ENCODE peak calls at places on chromosomes 7 and 10, in ten cellular contexts. K is PC-3, F is stomach, T is transverse colon, V is cardiac fibroblast, H is RWPE2, P is SK-N-SH, R is body of pancreas, W is AG04449, G is A549. E is an unnamed sample.

GRCh38 chr7:140899883-140900282 is 24.8 kb downstream of the BRAF start:
- DNase-seq in R (no peak), K (no peak), P (peak), V (no peak), T (no peak), W (no peak), H (no peak), G (no peak), F (no peak), E (no peak)

GRCh38 chr7:106464169-106464568 is 179.4 kb upstream of the NAMPT start:
- DNase-seq in V (no peak), P (no peak), G (no peak), K (no peak), T (no peak), W (no peak), F (no peak), H (no peak), R (no peak), E (no peak)

GRCh38 chr7:155192961-155193640 is 104.6 kb upstream of the INSIG1 start:
- DNase-seq in G (no peak), W (no peak), R (no peak), K (no peak), V (no peak), T (no peak), H (no peak), F (no peak), P (no peak), E (no peak)

GRCh38 chr7:36005876-36006275 is 147.2 kb upstream of the EEPD1 start:
- DNase-seq in G (no peak), F (no peak), K (no peak), T (no peak), H (no peak), R (no peak), P (no peak), V (no peak), W (no peak), E (no peak)

GRCh38 chr10:58981051-58981450 is 195.4 kb upstream of the PHYHIPL start:
- DNase-seq in F (no peak), V (no peak), H (no peak), T (no peak), P (peak), G (no peak), R (no peak), W (no peak), K (no peak), E (no peak)

GRCh38 chr7:158442260-158442659 is 145.4 kb downstream of the PTPRN2 start:
- DNase-seq in P (no peak), V (no peak), R (no peak), W (no peak), H (no peak), G (peak), T (no peak), K (peak), F (no peak), E (no peak)

GRCh38 chr10:126690534-126690933 is 20.0 kb upstream of the C10orf90 start:
- DNase-seq in V (no peak), H (no peak), K (no peak), T (no peak), G (no peak), F (no peak), P (no peak), W (no peak), R (no peak), E (no peak)

GRCh38 chr10:627032-627992 is 62.2 kb downstream of the DIP2C start:
- DNase-seq in T (no peak), K (no peak), H (no peak), F (no peak), G (no peak), R (no peak), W (no peak), P (no peak), V (no peak), E (no peak)

GRCh38 chr7:156943091-156944041 is 6.1 kb upstream of the NOM1 start:
- DNase-seq in V (no peak), K (no peak), R (peak), G (no peak), W (no peak), T (no peak), P (no peak), F (no peak), H (no peak), E (no peak)

GRCh38 chr10:11547111-11547625 is 64.3 kb downstream of the USP6NL start:
- DNase-seq in V (peak), G (no peak), F (no peak), T (no peak), H (no peak), P (no peak), W (no peak), K (peak), R (no peak), E (no peak)

GRCh38 chr10:19294233-19294632 is 245.6 kb downstream of the MALRD1 start:
- DNase-seq in G (no peak), H (no peak), R (no peak), P (no peak), K (peak), V (no peak), W (no peak), F (no peak), T (no peak), E (no peak)

GRCh38 chr7:30912021-30912420 is 368 bp downstream of the AQP1 start:
- DNase-seq in R (no peak), P (no peak), K (no peak), W (no peak), T (no peak), V (no peak), G (no peak), F (no peak), H (no peak), E (no peak)

GRCh38 chr7:111650456-111650999 is 88.2 kb upstream of the IMMP2L start:
- DNase-seq in P (peak), H (no peak), W (no peak), F (no peak), V (peak), G (peak), R (no peak), K (peak), T (no peak), E (no peak)

GRCh38 chr7:25947669-25948516 is 204.1 kb upstream of the NFE2L3 start:
- DNase-seq in V (no peak), G (no peak), K (no peak), T (no peak), P (no peak), R (peak), F (no peak), H (no peak), W (no peak), E (no peak)

GRCh38 chr10:9302142-9302746 is 1247.8 kb downstream of the GATA3 start:
- DNase-seq in V (peak), G (peak), P (no peak), W (peak), T (no peak), R (no peak), F (no peak), K (peak), H (no peak), E (peak)

GRCh38 chr10:9301554-9301953 is 1247.1 kb downstream of the GATA3 start:
- DNase-seq in H (no peak), W (no peak), R (no peak), T (no peak), P (no peak), F (no peak), V (no peak), K (no peak), G (no peak), E (no peak)

GRCh38 chr10:9299966-9300365 is 1245.5 kb downstream of the GATA3 start:
- DNase-seq in F (no peak), W (no peak), T (no peak), V (no peak), H (no peak), R (no peak), G (no peak), P (no peak), K (no peak), E (no peak)

GRCh38 chr10:9301148-9301547 is 1246.7 kb downstream of the GATA3 start:
- DNase-seq in R (no peak), T (no peak), K (peak), G (peak), H (no peak), V (no peak), F (no peak), P (no peak), W (no peak), E (no peak)

GRCh38 chr10:9305018-9305655 is 1250.6 kb downstream of the GATA3 start:
- DNase-seq in V (peak), W (no peak), F (no peak), P (no peak), T (no peak), R (no peak), H (no peak), K (peak), G (peak), E (peak)
- TF ChIP-seq CTCF in V (peak), W (no peak), F (no peak), P (peak), T (no peak), R (peak), H (peak), K (peak), G (peak), E (peak)

DNA sequence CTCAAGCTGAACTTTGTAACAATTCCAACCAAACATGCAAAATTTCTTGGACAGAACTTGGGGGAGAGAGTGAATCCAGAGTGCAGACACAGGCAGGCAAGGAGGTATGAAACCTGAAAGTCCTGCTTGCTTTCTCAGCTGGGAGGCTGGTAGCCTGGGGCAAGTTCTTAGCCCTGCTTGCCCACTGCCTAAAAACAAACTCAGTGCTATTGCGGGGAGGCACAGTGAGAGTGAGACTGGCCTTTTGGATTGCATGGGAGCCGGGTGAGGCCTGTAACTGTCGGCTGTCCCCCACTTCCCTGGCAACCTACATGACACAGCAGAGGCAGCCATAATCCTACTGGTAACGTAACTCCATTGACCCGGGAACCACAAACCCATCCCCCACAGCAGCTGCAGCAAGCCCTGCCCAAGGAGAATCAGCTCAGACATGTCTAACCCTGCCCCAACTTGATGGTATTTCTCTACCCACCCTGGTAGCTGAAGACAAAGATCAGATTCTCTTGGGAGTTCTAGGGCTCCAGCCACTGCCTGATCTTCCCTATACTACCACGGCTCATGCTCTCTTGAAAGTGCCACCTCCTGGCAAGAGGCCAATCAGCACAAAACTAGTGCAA is 663.6 kb downstream of the GRM8 start:
- DNase-seq in G (no peak), W (no peak), T (no peak), R (no peak), K (no peak), P (no peak), V (no peak), H (peak), F (no peak), E (no peak)
- H3K4me3 ChIP-seq in G (no peak), W (no peak), T (no peak), R (no peak), K (no peak), P (no peak), V (no peak), H (no peak), F (no peak), E (no peak)

GRCh38 chr10:98790817-98791216 is 344.1 kb upstream of the HPS1 start:
- DNase-seq in W (no peak), G (no peak), V (peak), F (no peak), R (no peak), T (no peak), K (peak), H (no peak), P (peak), E (no peak)
- TF ChIP-seq CTCF in W (no peak), G (peak), V (no peak), F (no peak), R (no peak), T (peak), K (peak), H (peak), P (peak), E (peak)

DNA sequence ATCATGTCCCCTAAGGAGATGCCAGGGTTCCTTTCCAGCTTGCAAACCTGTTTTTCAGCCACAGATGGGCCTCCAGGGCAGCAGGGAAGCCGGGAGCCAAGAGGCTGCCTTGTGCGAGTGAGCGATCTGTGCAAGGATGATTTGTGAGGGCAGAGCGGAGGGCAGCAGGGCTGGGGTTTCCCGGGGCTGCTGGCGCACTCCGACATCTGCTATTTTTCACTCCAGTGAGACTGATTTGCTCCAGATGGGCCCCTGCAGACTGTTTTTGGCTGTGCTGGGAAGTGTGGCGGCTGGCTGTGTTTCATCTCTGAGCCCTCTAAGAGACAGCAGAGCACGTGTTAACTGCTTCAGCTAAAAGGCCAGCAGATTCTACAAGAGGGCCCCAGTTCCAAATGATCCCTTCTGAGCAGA is 466.2 kb downstream of the TYW1 start:
- DNase-seq in F (no peak), G (no peak), T (peak), W (no peak), R (no peak), V (no peak), H (no peak), K (no peak), P (peak), E (peak)
- H3K4me3 ChIP-seq in F (no peak), G (no peak), T (no peak), W (no peak), R (no peak), V (no peak), H (no peak), K (no peak), P (no peak), E (no peak)

GRCh38 chr10:35232509-35232908 is 103.8 kb upstream of the CCNY start:
- DNase-seq in P (no peak), R (no peak), V (no peak), G (no peak), T (no peak), F (no peak), K (no peak), H (no peak), W (no peak), E (no peak)
- TF ChIP-seq CTCF in P (no peak), R (no peak), V (no peak), G (no peak), T (no peak), F (no peak), K (no peak), H (no peak), W (no peak), E (no peak)

GRCh38 chr10:5835446-5836095 is 22.3 kb upstream of the GDI2 start:
- DNase-seq in K (no peak), V (no peak), H (no peak), T (no peak), P (no peak), G (no peak), R (no peak), W (no peak), F (no peak), E (no peak)

GRCh38 chr10:5843814-5844705 is 30.8 kb upstream of the GDI2 start:
- DNase-seq in R (no peak), H (no peak), G (no peak), K (no peak), W (no peak), F (no peak), T (no peak), P (no peak), V (no peak), E (no peak)

GRCh38 chr10:5841965-5842364 is 28.7 kb upstream of the GDI2 start:
- DNase-seq in K (no peak), T (no peak), F (no peak), H (no peak), V (no peak), W (no peak), G (no peak), P (no peak), R (no peak), E (no peak)

GRCh38 chr10:5840314-5841307 is 27.4 kb upstream of the GDI2 start:
- DNase-seq in T (peak), K (no peak), V (peak), H (no peak), P (no peak), R (peak), F (no peak), G (no peak), W (no peak), E (no peak)
- H3K4me3 ChIP-seq in T (no peak), K (no peak), V (no peak), H (no peak), P (no peak), R (no peak), F (no peak), G (no peak), W (no peak), E (no peak)

GRCh38 chr7:6256709-6257535 is 15.5 kb downstream of the CYTH3 start:
- DNase-seq in T (peak), V (peak), P (no peak), F (no peak), K (no peak), G (no peak), R (no peak), H (no peak), W (no peak), E (peak)
- TF ChIP-seq CTCF in T (no peak), V (no peak), P (no peak), F (no peak), K (no peak), G (no peak), R (no peak), H (no peak), W (no peak), E (no peak)

DNA sequence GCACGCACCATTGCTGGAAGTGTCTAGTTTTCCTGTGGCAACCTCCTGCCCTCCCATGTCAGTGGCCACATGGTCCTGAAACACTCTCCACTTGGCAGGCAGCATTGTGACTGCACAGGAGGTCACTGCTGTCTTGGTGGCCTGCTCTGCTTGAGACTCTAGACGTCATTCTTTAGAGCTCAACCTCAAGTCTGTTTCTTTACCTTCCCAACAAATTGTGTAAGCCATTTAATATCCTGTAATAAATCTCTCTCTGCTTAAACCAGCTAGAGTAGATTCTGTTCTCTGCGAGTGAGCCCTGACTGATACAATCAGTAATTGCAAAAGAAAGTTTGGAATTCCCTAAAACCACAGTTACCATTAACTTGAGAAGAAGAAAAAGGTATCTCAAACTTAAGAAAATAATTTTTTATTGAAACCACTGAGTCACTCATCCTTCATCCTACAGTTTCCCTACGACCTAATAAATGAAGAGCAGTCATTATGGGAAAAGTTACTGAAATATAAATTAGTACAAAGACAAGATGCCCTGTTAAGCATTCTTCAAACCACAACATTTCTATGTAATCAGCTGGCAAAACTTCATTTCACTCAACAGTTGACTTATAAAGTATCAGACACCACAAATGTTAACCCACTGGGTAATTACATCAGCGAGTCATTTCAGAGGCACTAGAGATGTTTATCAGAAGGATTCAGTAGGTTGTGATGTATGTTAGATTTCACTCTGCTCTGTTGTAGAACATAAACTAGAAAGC is 18.0 kb downstream of the SLC25A13 start:
- DNase-seq in F (no peak), R (no peak), K (peak), W (peak), V (peak), T (no peak), P (no peak), G (no peak), H (no peak), E (peak)
- H3K4me3 ChIP-seq in F (no peak), R (no peak), K (peak), W (no peak), V (no peak), T (no peak), P (no peak), G (no peak), H (no peak), E (no peak)

DNA sequence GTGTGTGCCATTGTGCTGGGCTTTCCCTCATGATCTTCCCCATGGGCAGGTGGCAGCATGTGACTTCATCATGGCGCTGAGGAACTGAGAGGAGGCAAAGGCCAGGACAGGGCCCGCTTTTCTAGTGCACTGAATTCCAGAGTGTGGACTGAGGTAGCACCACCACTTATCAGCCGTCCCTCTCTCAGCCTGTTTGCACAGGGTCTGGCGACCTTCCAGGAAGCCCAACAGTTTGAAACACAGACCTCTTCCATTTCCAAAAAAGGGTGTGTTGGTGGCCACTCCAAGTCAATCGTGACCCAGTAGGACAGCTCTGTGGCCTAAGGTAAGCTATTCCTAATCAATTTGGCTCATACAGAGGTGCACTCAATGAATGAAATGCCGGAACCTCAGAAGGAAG is 4.4 kb downstream of the DNAJC30 start:
- DNase-seq in T (no peak), V (no peak), G (no peak), P (no peak), H (no peak), K (no peak), W (no peak), R (no peak), F (no peak), E (no peak)
- TF ChIP-seq CTCF in T (no peak), V (no peak), G (no peak), P (no peak), H (no peak), K (no peak), W (no peak), R (no peak), F (no peak), E (no peak)

E was measured in astrocyte of the cerebellum.